ENCODE peak calls at places on chromosomes 16 and 17, in nine cellular contexts. N, X, P, K, Y, G, H, R and C are unnamed samples.

GRCh38 chr16:705748-706188 is at the start of gene FBXL16:
- DNase-seq in N (no peak), X (no peak), P (no peak), K (no peak), Y (no peak), G (no peak), H (peak), R (no peak), C (peak)

GRCh38 chr17:42409467-42410351 is 13.3 kb downstream of the CAVIN1 start:
- DNase-seq in N (no peak), X (no peak), P (no peak), K (no peak), Y (no peak), G (no peak), H (peak), R (peak), C (no peak)

GRCh38 chr16:88347656-88348376 is 34.9 kb upstream of the ZNF469 start:
- DNase-seq in N (no peak), X (no peak), P (no peak), K (no peak), Y (no peak), G (no peak), H (no peak), R (no peak), C (no peak)

GRCh38 chr16:24041834-24042631 is 206.2 kb downstream of the PRKCB start:
- DNase-seq in N (no peak), X (peak), P (peak), K (peak), Y (peak), G (peak), H (peak), R (peak), C (peak)

GRCh38 chr17:13592427-13592826 is 9.3 kb downstream of the HS3ST3A1 start:
- DNase-seq in N (no peak), X (no peak), P (no peak), K (no peak), Y (no peak), G (no peak), H (no peak), R (peak), C (no peak)

GRCh38 chr17:73365203-73365933 is 53.6 kb upstream of the CDC42EP4 start:
- DNase-seq in N (no peak), X (no peak), P (no peak), K (no peak), Y (no peak), G (no peak), H (no peak), R (no peak), C (no peak)

GRCh38 chr17:27360507-27360906 is 66.6 kb downstream of the WSB1 start:
- DNase-seq in N (no peak), X (no peak), P (no peak), K (no peak), Y (no peak), G (no peak), H (no peak), R (no peak), C (no peak)

GRCh38 chr17:45924332-45924820 is 30.0 kb downstream of the MAPT start:
- DNase-seq in N (no peak), X (no peak), P (no peak), K (no peak), Y (no peak), G (no peak), H (no peak), R (no peak), C (no peak)

GRCh38 chr16:87336850-87337240 is 19.7 kb upstream of the C16orf95 start:
- DNase-seq in N (no peak), X (no peak), P (no peak), K (no peak), Y (no peak), G (no peak), H (no peak), R (no peak), C (no peak)

GRCh38 chr17:58268326-58268725 is 12.4 kb downstream of the MPO start:
- DNase-seq in N (no peak), X (no peak), P (no peak), K (no peak), Y (no peak), G (no peak), H (no peak), R (no peak), C (no peak)